ENCODE peak calls at places on chromosomes 6 and 20, in ten cellular contexts. One of them, this sample, is unnamed.

GRCh38 chr6:101080597-101080996 is 199.5 kb upstream of the ASCC3 start:
- DNase-seq in HEK293T: no peak
- DNase-seq in lung microvascular endothelial cell: no peak
- DNase-seq in non-pigmented ciliary epithelial cell: peak; percentile 26
- DNase-seq in right cardiac atrium: no peak
- DNase-seq in adrenal gland: no peak
- DNase-seq in Daoy: no peak
- DNase-seq in A549: peak; percentile 4
- DNase-seq in nephron progenitor cell: no peak
- DNase-seq in iPS-NIHi11: no peak
- DNase-seq in this sample: peak; percentile 20

GRCh38 chr6:99611148-99611547 is 4.5 kb downstream of the PRDM13 start:
- DNase-seq in HEK293T: no peak
- DNase-seq in lung microvascular endothelial cell: no peak
- DNase-seq in non-pigmented ciliary epithelial cell: no peak
- DNase-seq in right cardiac atrium: no peak
- DNase-seq in adrenal gland: no peak
- DNase-seq in Daoy: peak; percentile 39
- DNase-seq in A549: no peak
- DNase-seq in nephron progenitor cell: no peak
- DNase-seq in iPS-NIHi11: no peak
- DNase-seq in this sample: no peak

GRCh38 chr6:44712353-44713147 is 325.0 kb downstream of the CDC5L start:
- DNase-seq in HEK293T: no peak
- DNase-seq in lung microvascular endothelial cell: no peak
- DNase-seq in non-pigmented ciliary epithelial cell: no peak
- DNase-seq in right cardiac atrium: no peak
- DNase-seq in adrenal gland: no peak
- DNase-seq in Daoy: no peak
- DNase-seq in A549: no peak
- DNase-seq in nephron progenitor cell: peak; percentile 32
- DNase-seq in iPS-NIHi11: no peak
- DNase-seq in this sample: no peak

GRCh38 chr6:38279423-38279822 is 360.3 kb downstream of the BTBD9 start:
- DNase-seq in HEK293T: no peak
- DNase-seq in lung microvascular endothelial cell: no peak
- DNase-seq in non-pigmented ciliary epithelial cell: no peak
- DNase-seq in right cardiac atrium: no peak
- DNase-seq in adrenal gland: no peak
- DNase-seq in Daoy: no peak
- DNase-seq in A549: no peak
- DNase-seq in nephron progenitor cell: no peak
- DNase-seq in iPS-NIHi11: no peak
- DNase-seq in this sample: no peak

GRCh38 chr6:37473364-37474095 is 26.2 kb downstream of the CCDC167 start:
- DNase-seq in HEK293T: no peak
- DNase-seq in lung microvascular endothelial cell: peak; percentile 44
- DNase-seq in non-pigmented ciliary epithelial cell: no peak
- DNase-seq in right cardiac atrium: peak; percentile 69
- DNase-seq in adrenal gland: peak; percentile 64
- DNase-seq in Daoy: peak; percentile 40
- DNase-seq in A549: no peak
- DNase-seq in nephron progenitor cell: no peak
- DNase-seq in iPS-NIHi11: no peak
- DNase-seq in this sample: peak; percentile 32

GRCh38 chr20:50642288-50642803 is 49.0 kb downstream of the RIPOR3 start:
- DNase-seq in HEK293T: no peak
- DNase-seq in lung microvascular endothelial cell: no peak
- DNase-seq in non-pigmented ciliary epithelial cell: no peak
- DNase-seq in right cardiac atrium: no peak
- DNase-seq in adrenal gland: no peak
- DNase-seq in Daoy: peak; percentile 29
- DNase-seq in A549: no peak
- DNase-seq in nephron progenitor cell: no peak
- DNase-seq in iPS-NIHi11: no peak
- DNase-seq in this sample: no peak

GRCh38 chr6:101716810-101717209 is 323.3 kb downstream of the GRIK2 start:
- DNase-seq in HEK293T: no peak
- DNase-seq in lung microvascular endothelial cell: no peak
- DNase-seq in non-pigmented ciliary epithelial cell: no peak
- DNase-seq in right cardiac atrium: no peak
- DNase-seq in adrenal gland: no peak
- DNase-seq in Daoy: no peak
- DNase-seq in A549: no peak
- DNase-seq in nephron progenitor cell: no peak
- DNase-seq in iPS-NIHi11: peak; percentile 27
- DNase-seq in this sample: no peak

GRCh38 chr6:22098623-22099022 is 198.2 kb downstream of the PRL start:
- DNase-seq in HEK293T: no peak
- DNase-seq in lung microvascular endothelial cell: peak; percentile 33
- DNase-seq in non-pigmented ciliary epithelial cell: no peak
- DNase-seq in right cardiac atrium: no peak
- DNase-seq in adrenal gland: no peak
- DNase-seq in Daoy: no peak
- DNase-seq in A549: no peak
- DNase-seq in nephron progenitor cell: no peak
- DNase-seq in iPS-NIHi11: no peak
- DNase-seq in this sample: no peak

GRCh38 chr6:149031545-149032317 is 284.9 kb downstream of the UST start:
- DNase-seq in HEK293T: no peak
- DNase-seq in lung microvascular endothelial cell: peak; percentile 12
- DNase-seq in non-pigmented ciliary epithelial cell: peak; percentile 76
- DNase-seq in right cardiac atrium: no peak
- DNase-seq in adrenal gland: peak; percentile 86
- DNase-seq in Daoy: peak; percentile 99
- DNase-seq in A549: peak; percentile 70
- DNase-seq in nephron progenitor cell: no peak
- DNase-seq in iPS-NIHi11: no peak
- DNase-seq in this sample: peak; percentile 67

GRCh38 chr6:42359021-42359420 is 92.7 kb downstream of the TRERF1 start:
- DNase-seq in HEK293T: no peak
- DNase-seq in lung microvascular endothelial cell: no peak
- DNase-seq in non-pigmented ciliary epithelial cell: no peak
- DNase-seq in right cardiac atrium: no peak
- DNase-seq in adrenal gland: no peak
- DNase-seq in Daoy: peak; percentile 26
- DNase-seq in A549: peak; percentile 13
- DNase-seq in nephron progenitor cell: no peak
- DNase-seq in iPS-NIHi11: no peak
- DNase-seq in this sample: peak; percentile 24

GRCh38 chr6:17504005-17504404 is 96.1 kb upstream of the FAM8A1 start:
- DNase-seq in HEK293T: no peak
- DNase-seq in lung microvascular endothelial cell: no peak
- DNase-seq in non-pigmented ciliary epithelial cell: no peak
- DNase-seq in right cardiac atrium: no peak
- DNase-seq in adrenal gland: no peak
- DNase-seq in Daoy: no peak
- DNase-seq in A549: no peak
- DNase-seq in nephron progenitor cell: no peak
- DNase-seq in iPS-NIHi11: peak; percentile 27
- DNase-seq in this sample: no peak

GRCh38 chr20:41692479-41693135 is 74.4 kb upstream of the CHD6 start:
- DNase-seq in HEK293T: peak; percentile 74
- DNase-seq in lung microvascular endothelial cell: peak; percentile 52
- DNase-seq in non-pigmented ciliary epithelial cell: no peak
- DNase-seq in right cardiac atrium: peak; percentile 91
- DNase-seq in adrenal gland: peak; percentile 89
- DNase-seq in Daoy: peak; percentile 70
- DNase-seq in A549: peak; percentile 19
- DNase-seq in nephron progenitor cell: peak; percentile 68
- DNase-seq in iPS-NIHi11: peak; percentile 77
- DNase-seq in this sample: peak; percentile 86

GRCh38 chr6:42784739-42785498 is 3.1 kb downstream of the BICRAL start:
- DNase-seq in HEK293T: no peak
- DNase-seq in lung microvascular endothelial cell: no peak
- DNase-seq in non-pigmented ciliary epithelial cell: no peak
- DNase-seq in right cardiac atrium: no peak
- DNase-seq in adrenal gland: peak; percentile 33
- DNase-seq in Daoy: no peak
- DNase-seq in A549: no peak
- DNase-seq in nephron progenitor cell: no peak
- DNase-seq in iPS-NIHi11: no peak
- DNase-seq in this sample: no peak

GRCh38 chr6:11428351-11428750 is 109.2 kb upstream of the TMEM170B start:
- DNase-seq in HEK293T: no peak
- DNase-seq in lung microvascular endothelial cell: peak; percentile 36
- DNase-seq in non-pigmented ciliary epithelial cell: no peak
- DNase-seq in right cardiac atrium: no peak
- DNase-seq in adrenal gland: no peak
- DNase-seq in Daoy: peak; percentile 27
- DNase-seq in A549: no peak
- DNase-seq in nephron progenitor cell: no peak
- DNase-seq in iPS-NIHi11: no peak
- DNase-seq in this sample: no peak

GRCh38 chr20:16617056-16617455 is 43.8 kb upstream of the KIF16B start:
- DNase-seq in HEK293T: no peak
- DNase-seq in lung microvascular endothelial cell: no peak
- DNase-seq in non-pigmented ciliary epithelial cell: no peak
- DNase-seq in right cardiac atrium: no peak
- DNase-seq in adrenal gland: no peak
- DNase-seq in Daoy: no peak
- DNase-seq in A549: no peak
- DNase-seq in nephron progenitor cell: no peak
- DNase-seq in iPS-NIHi11: no peak
- DNase-seq in this sample: no peak

GRCh38 chr20:57695940-57696339 is 13.9 kb downstream of the PMEPA1 start:
- DNase-seq in HEK293T: no peak
- DNase-seq in lung microvascular endothelial cell: no peak
- DNase-seq in non-pigmented ciliary epithelial cell: no peak
- DNase-seq in right cardiac atrium: peak; percentile 9
- DNase-seq in adrenal gland: no peak
- DNase-seq in Daoy: peak; percentile 46
- DNase-seq in A549: no peak
- DNase-seq in nephron progenitor cell: no peak
- DNase-seq in iPS-NIHi11: no peak
- DNase-seq in this sample: no peak

GRCh38 chr20:61665746-61666470 is 399.8 kb downstream of the TAF4 start:
- DNase-seq in HEK293T: no peak
- DNase-seq in lung microvascular endothelial cell: no peak
- DNase-seq in non-pigmented ciliary epithelial cell: no peak
- DNase-seq in right cardiac atrium: no peak
- DNase-seq in adrenal gland: no peak
- DNase-seq in Daoy: no peak
- DNase-seq in A549: no peak
- DNase-seq in nephron progenitor cell: no peak
- DNase-seq in iPS-NIHi11: no peak
- DNase-seq in this sample: no peak

GRCh38 chr20:21901470-21902275 is 196.2 kb downstream of the PAX1 start:
- DNase-seq in HEK293T: no peak
- DNase-seq in lung microvascular endothelial cell: no peak
- DNase-seq in non-pigmented ciliary epithelial cell: no peak
- DNase-seq in right cardiac atrium: peak; percentile 74
- DNase-seq in adrenal gland: peak; percentile 39
- DNase-seq in Daoy: peak; percentile 7
- DNase-seq in A549: no peak
- DNase-seq in nephron progenitor cell: no peak
- DNase-seq in iPS-NIHi11: no peak
- DNase-seq in this sample: no peak

GRCh38 chr20:25139061-25139705 is 56.3 kb upstream of the ENTPD6 start:
- DNase-seq in HEK293T: no peak
- DNase-seq in lung microvascular endothelial cell: no peak
- DNase-seq in non-pigmented ciliary epithelial cell: no peak
- DNase-seq in right cardiac atrium: no peak
- DNase-seq in adrenal gland: peak; percentile 35
- DNase-seq in Daoy: no peak
- DNase-seq in A549: no peak
- DNase-seq in nephron progenitor cell: no peak
- DNase-seq in iPS-NIHi11: peak; percentile 41
- DNase-seq in this sample: no peak

GRCh38 chr6:113994934-113995342 is 24.0 kb upstream of the HDAC2 start:
- DNase-seq in HEK293T: peak; percentile 75
- DNase-seq in lung microvascular endothelial cell: peak; percentile 91
- DNase-seq in non-pigmented ciliary epithelial cell: peak; percentile 81
- DNase-seq in right cardiac atrium: no peak
- DNase-seq in adrenal gland: peak; percentile 46
- DNase-seq in Daoy: peak; percentile 87
- DNase-seq in A549: peak; percentile 62
- DNase-seq in nephron progenitor cell: peak; percentile 42
- DNase-seq in iPS-NIHi11: peak; percentile 67
- DNase-seq in this sample: peak; percentile 84

GRCh38 chr20:36234771-36235320 is 1.4 kb upstream of the AAR2 start:
- DNase-seq in HEK293T: no peak
- DNase-seq in lung microvascular endothelial cell: no peak
- DNase-seq in non-pigmented ciliary epithelial cell: no peak
- DNase-seq in right cardiac atrium: no peak
- DNase-seq in adrenal gland: no peak
- DNase-seq in Daoy: no peak
- DNase-seq in A549: no peak
- DNase-seq in nephron progenitor cell: no peak
- DNase-seq in iPS-NIHi11: no peak
- DNase-seq in this sample: no peak

GRCh38 chr6:168901076-168901475 is 352.6 kb downstream of the THBS2 start:
- DNase-seq in HEK293T: no peak
- DNase-seq in lung microvascular endothelial cell: no peak
- DNase-seq in non-pigmented ciliary epithelial cell: no peak
- DNase-seq in right cardiac atrium: no peak
- DNase-seq in adrenal gland: no peak
- DNase-seq in Daoy: no peak
- DNase-seq in A549: no peak
- DNase-seq in nephron progenitor cell: no peak
- DNase-seq in iPS-NIHi11: no peak
- DNase-seq in this sample: no peak

GRCh38 chr6:25166955-25167753 is 112.0 kb upstream of the CARMIL1 start:
- DNase-seq in HEK293T: no peak
- DNase-seq in lung microvascular endothelial cell: no peak
- DNase-seq in non-pigmented ciliary epithelial cell: no peak
- DNase-seq in right cardiac atrium: no peak
- DNase-seq in adrenal gland: no peak
- DNase-seq in Daoy: no peak
- DNase-seq in A549: no peak
- DNase-seq in nephron progenitor cell: no peak
- DNase-seq in iPS-NIHi11: no peak
- DNase-seq in this sample: no peak

GRCh38 chr20:23009636-23010035 is 25.5 kb upstream of the SSTR4 start:
- DNase-seq in HEK293T: no peak
- DNase-seq in lung microvascular endothelial cell: peak; percentile 46
- DNase-seq in non-pigmented ciliary epithelial cell: no peak
- DNase-seq in right cardiac atrium: no peak
- DNase-seq in adrenal gland: no peak
- DNase-seq in Daoy: peak; percentile 19
- DNase-seq in A549: peak; percentile 51
- DNase-seq in nephron progenitor cell: no peak
- DNase-seq in iPS-NIHi11: no peak
- DNase-seq in this sample: no peak

GRCh38 chr20:31548823-31549512 is 34.7 kb downstream of the HM13 start:
- DNase-seq in HEK293T: no peak
- DNase-seq in lung microvascular endothelial cell: no peak
- DNase-seq in non-pigmented ciliary epithelial cell: no peak
- DNase-seq in right cardiac atrium: no peak
- DNase-seq in adrenal gland: no peak
- DNase-seq in Daoy: no peak
- DNase-seq in A549: no peak
- DNase-seq in nephron progenitor cell: no peak
- DNase-seq in iPS-NIHi11: no peak
- DNase-seq in this sample: no peak

GRCh38 chr6:37451411-37452273 is 18.6 kb downstream of the CMTR1 start:
- DNase-seq in HEK293T: no peak
- DNase-seq in lung microvascular endothelial cell: no peak
- DNase-seq in non-pigmented ciliary epithelial cell: no peak
- DNase-seq in right cardiac atrium: no peak
- DNase-seq in adrenal gland: no peak
- DNase-seq in Daoy: no peak
- DNase-seq in A549: no peak
- DNase-seq in nephron progenitor cell: no peak
- DNase-seq in iPS-NIHi11: no peak
- DNase-seq in this sample: no peak

GRCh38 chr20:49768204-49769124 is 44.2 kb upstream of the SLC9A8 start:
- DNase-seq in HEK293T: no peak
- DNase-seq in lung microvascular endothelial cell: peak; percentile 90
- DNase-seq in non-pigmented ciliary epithelial cell: peak; percentile 57
- DNase-seq in right cardiac atrium: peak; percentile 54
- DNase-seq in adrenal gland: peak; percentile 91
- DNase-seq in Daoy: peak; percentile 25
- DNase-seq in A549: peak; percentile 66
- DNase-seq in nephron progenitor cell: no peak
- DNase-seq in iPS-NIHi11: peak; percentile 68
- DNase-seq in this sample: peak; percentile 90

GRCh38 chr20:57323034-57323433 is 6.6 kb upstream of the SPO11 start:
- DNase-seq in HEK293T: no peak
- DNase-seq in lung microvascular endothelial cell: no peak
- DNase-seq in non-pigmented ciliary epithelial cell: no peak
- DNase-seq in right cardiac atrium: no peak
- DNase-seq in adrenal gland: no peak
- DNase-seq in Daoy: peak; percentile 92
- DNase-seq in A549: no peak
- DNase-seq in nephron progenitor cell: peak; percentile 20
- DNase-seq in iPS-NIHi11: peak; percentile 69
- DNase-seq in this sample: no peak

This sample was measured in HTR-8/SVneo.